ENCODE peak calls at places on chromosomes 5 and 9, in four cellular contexts. N, Y, H and K are unnamed samples.

GRCh38 chr5:95543017-95543705 is 11.6 kb downstream of the SKIC3 start:
- DNase-seq in N (peak; percentile 28), H (peak; percentile 35), Y (no peak), K (no peak)

GRCh38 chr9:34185778-34186551 is 7.1 kb downstream of the UBAP1 start:
- DNase-seq in Y (no peak), N (peak; percentile 51), H (peak; percentile 44), K (peak; percentile 76)

GRCh38 chr9:85600675-85601263 is 141.0 kb downstream of the AGTPBP1 start:
- DNase-seq in Y (no peak), N (no peak), H (no peak), K (no peak)

GRCh38 chr5:147101654-147102053 is 133.2 kb upstream of the STK32A start:
- DNase-seq in Y (no peak), N (no peak), H (no peak), K (no peak)

GRCh38 chr9:4821994-4822544 is 29.3 kb downstream of the RCL1 start:
- DNase-seq in N (no peak), Y (no peak), H (peak; percentile 36), K (no peak)

GRCh38 chr5:1831677-1832313 is 30.6 kb downstream of the NDUFS6 start:
- DNase-seq in Y (no peak), H (no peak), N (no peak), K (no peak)

GRCh38 chr5:1362242-1363015 is 17.5 kb upstream of the CLPTM1L start:
- DNase-seq in N (no peak), H (no peak), Y (no peak), K (no peak)

GRCh38 chr9:37951671-37952579 is 48.0 kb upstream of the SLC25A51 start:
- DNase-seq in Y (peak; percentile 90), N (no peak), H (no peak), K (peak; percentile 51)

GRCh38 chr9:86075132-86075807 is 24.1 kb downstream of the GOLM1 start:
- DNase-seq in H (no peak), Y (no peak), N (no peak), K (no peak)

DNA sequence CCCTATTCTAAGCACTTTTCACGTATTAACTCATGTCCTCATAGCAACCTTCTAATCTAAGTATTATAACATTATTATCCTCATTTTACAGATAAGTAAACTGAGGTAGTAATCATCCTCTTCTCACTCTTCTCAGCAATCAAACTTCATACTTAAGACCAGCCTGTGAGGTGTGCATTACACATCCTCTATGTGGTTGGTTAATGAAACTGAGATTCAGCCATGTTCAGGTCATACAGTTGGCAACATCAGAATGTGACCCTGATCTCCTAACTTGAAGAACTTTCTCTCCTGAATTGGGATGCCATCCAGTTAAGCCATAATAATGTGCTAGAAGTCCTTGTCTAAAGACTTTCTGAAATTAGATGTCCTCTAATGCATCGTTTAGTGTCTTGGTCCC is 275.1 kb upstream of the ANKRD55 start:
- DNase-seq in H (no peak), Y (no peak), N (no peak), K (no peak)
- TF ChIP-seq POLR2AphosphoS2 in H (no peak), Y (no peak), N (no peak), K (no peak)

GRCh38 chr9:77807295-77807694 is 159.2 kb upstream of the GNA14 start:
- DNase-seq in H (no peak), Y (peak; percentile 84), N (no peak), K (peak; percentile 27)
- TF ChIP-seq POLR2AphosphoS2 in H (no peak), Y (no peak), N (no peak), K (no peak)

GRCh38 chr5:39395521-39395920 is 29.3 kb downstream of the DAB2 start:
- DNase-seq in H (no peak), Y (no peak), N (no peak), K (no peak)

GRCh38 chr5:39394946-39395345 is 29.8 kb downstream of the DAB2 start:
- DNase-seq in Y (no peak), N (no peak), H (no peak), K (no peak)

GRCh38 chr5:39400711-39401385 is 23.9 kb downstream of the DAB2 start:
- DNase-seq in Y (peak; percentile 24), H (no peak), N (no peak), K (no peak)

DNA sequence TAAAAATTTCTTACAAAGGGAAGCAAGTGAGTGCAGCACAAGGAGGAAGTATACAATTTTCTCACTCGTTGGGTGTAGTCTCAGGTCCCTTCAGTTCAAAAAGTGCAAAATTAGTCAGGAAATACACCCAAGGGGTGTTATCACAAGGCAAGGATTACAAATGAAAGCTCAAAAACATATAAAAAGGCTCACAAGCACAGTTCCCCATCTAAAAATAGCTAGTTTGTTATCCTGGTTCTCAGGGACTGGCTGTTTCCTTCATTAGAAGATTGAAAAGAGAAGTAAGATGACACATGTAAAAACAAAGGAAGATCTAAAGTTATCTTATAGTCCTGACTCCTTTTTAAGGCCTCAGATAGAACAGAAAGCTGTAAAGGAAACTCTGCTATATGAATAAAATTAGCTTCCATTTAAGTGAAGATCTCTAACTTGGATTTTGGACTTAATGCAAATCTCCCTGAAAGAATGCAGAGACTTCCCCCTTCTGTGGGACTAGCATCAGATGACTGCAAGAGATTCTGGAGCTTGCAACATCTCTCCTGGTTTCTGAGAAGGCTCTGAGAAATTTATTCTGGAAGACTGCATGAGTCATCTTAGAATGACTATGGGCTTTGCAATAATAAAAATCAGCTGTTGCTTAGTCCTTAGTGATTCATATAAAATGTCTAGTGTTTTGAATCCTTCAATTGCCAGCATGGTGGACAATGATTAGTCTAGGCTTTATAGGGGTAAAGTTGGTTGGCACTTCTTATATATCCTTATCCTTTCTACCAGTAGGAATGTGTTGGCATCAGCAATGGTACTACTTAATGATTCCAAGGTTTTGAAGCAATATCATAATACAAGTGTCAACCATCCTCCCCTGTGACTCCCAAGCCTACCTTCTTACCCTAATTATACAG is 25.4 kb downstream of the DAB2 start:
- DNase-seq in Y (peak; percentile 30), H (peak; percentile 83), N (no peak), K (peak; percentile 89)
- TF ChIP-seq POLR2AphosphoS2 in Y (no peak), H (no peak), N (no peak), K (no peak)

GRCh38 chr9:90970603-90971002 is 169.0 kb downstream of the SYK start:
- DNase-seq in Y (no peak), H (no peak), N (no peak), K (no peak)
- TF ChIP-seq POLR2AphosphoS2 in Y (no peak), H (no peak), N (no peak), K (no peak)

DNA sequence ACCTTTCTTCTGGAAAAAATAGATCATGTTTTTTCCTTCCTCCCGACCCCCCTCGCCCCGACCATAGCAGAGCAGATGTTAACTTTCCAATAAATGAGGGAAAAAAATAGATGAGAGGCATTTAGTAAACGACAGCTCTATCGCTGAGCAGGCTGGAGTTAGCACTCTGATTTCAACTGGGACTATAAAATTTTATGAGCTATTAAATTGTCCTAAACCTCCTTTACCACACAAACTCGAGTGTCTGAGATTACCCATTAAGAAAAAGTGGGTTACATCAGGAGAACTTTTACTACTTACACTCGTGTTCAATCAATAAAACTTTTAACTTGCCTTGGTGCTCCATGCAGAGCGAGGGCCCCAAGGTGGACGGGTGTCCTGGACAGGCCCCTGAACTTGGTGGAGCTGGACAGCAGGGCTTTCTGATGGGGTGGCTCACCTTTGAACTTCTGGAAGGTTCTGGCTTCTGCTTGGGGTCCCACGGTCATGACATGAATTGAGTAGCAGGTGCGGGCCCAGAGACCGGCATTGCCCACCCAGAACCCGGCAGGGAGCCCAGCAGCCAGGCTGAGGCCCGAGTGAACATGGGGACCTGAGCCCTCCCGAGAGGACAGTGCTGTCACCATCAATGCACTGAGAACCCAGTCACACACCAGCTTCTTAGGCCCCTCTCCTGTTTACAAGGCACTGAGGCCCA is 59.9 kb upstream of the RNU6ATAC start:
- DNase-seq in N (no peak), H (no peak), Y (no peak), K (no peak)
- TF ChIP-seq POLR2AphosphoS2 in N (no peak), H (no peak), Y (no peak), K (no peak)

GRCh38 chr5:10451137-10451824 is 9.6 kb downstream of the ROPN1L start:
- DNase-seq in Y (no peak), N (no peak), H (no peak), K (no peak)

GRCh38 chr5:10454591-10455272 is 13.1 kb downstream of the ROPN1L start:
- DNase-seq in Y (no peak), N (no peak), H (no peak), K (no peak)

GRCh38 chr5:10455273-10455670 is 13.6 kb downstream of the ROPN1L start:
- DNase-seq in N (no peak), Y (no peak), H (no peak), K (no peak)

GRCh38 chr5:10453564-10453963 is 11.9 kb downstream of the ROPN1L start:
- DNase-seq in H (no peak), N (no peak), Y (no peak), K (no peak)

GRCh38 chr5:10452768-10453331 is 11.2 kb downstream of the ROPN1L start:
- DNase-seq in Y (peak; percentile 55), N (peak; percentile 62), H (peak; percentile 80), K (peak; percentile 85)
- TF ChIP-seq POLR2AphosphoS2 in Y (no peak), N (no peak), H (no peak), K (no peak)

GRCh38 chr9:110330484-110331115 is 7.1 kb downstream of the TXNDC8 start:
- DNase-seq in H (no peak), N (no peak), Y (no peak), K (no peak)

GRCh38 chr9:110332766-110333165 is 4.9 kb downstream of the TXNDC8 start:
- DNase-seq in H (no peak), N (no peak), Y (no peak), K (no peak)

GRCh38 chr9:110337727-110338522 is at the start of gene TXNDC8:
- DNase-seq in Y (no peak), H (no peak), N (no peak), K (no peak)

GRCh38 chr9:110334183-110334582 is 3.5 kb downstream of the TXNDC8 start:
- DNase-seq in H (no peak), N (no peak), Y (no peak), K (no peak)

DNA sequence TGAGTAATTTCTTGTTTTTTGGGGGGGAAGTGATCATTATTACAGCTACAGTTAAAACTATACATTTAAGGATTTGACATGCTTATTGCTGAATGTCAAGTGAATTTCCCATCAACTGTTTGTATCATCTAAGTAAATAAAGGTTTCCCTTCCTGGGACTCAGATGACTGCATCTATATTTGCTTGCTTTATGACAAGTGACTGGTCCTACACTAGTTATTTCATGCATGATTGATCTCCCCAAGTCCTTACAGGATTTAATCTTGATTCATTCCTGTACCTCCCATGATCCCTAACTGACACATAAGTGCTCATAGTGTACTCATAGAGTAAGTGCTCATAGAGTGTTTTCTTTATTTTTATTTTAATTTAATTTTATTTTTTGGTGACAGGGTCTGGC is 2.8 kb downstream of the TXNDC8 start:
- DNase-seq in N (no peak), Y (no peak), H (no peak), K (no peak)
- TF ChIP-seq POLR2AphosphoS2 in N (no peak), Y (no peak), H (no peak), K (no peak)

GRCh38 chr9:14515564-14516198 is 177.6 kb downstream of the ZDHHC21 start:
- DNase-seq in Y (no peak), H (peak; percentile 68), N (no peak), K (no peak)
- TF ChIP-seq POLR2AphosphoS2 in Y (no peak), H (no peak), N (no peak), K (no peak)

GRCh38 chr5:181160144-181160754 is 12.9 kb downstream of the OR2V2 start:
- DNase-seq in N (no peak), H (peak; percentile 85), Y (no peak), K (peak; percentile 84)
- TF ChIP-seq POLR2AphosphoS2 in N (no peak), H (no peak), Y (no peak), K (no peak)

GRCh38 chr9:133640580-133641395 is 4.6 kb downstream of the DBH start:
- DNase-seq in N (no peak), Y (no peak), H (no peak), K (no peak)
- TF ChIP-seq POLR2AphosphoS2 in N (no peak), Y (no peak), H (no peak), K (no peak)